ENCODE peak calls at places on chromosomes 1 and 21, in five cellular contexts. P is OCI-LY7, J is ovary, F is psoas muscle, B is mammary epithelial cell. G is an unnamed sample.
A peak's percentile ranks its signal among the peaks of the same experiment; 100 is the strongest.

GRCh38 chr1:151981178-151981525 is 12.5 kb downstream of the S100A10 start:
- DNase-seq in P (no peak), B (no peak), J (no peak), F (no peak), G (no peak)

GRCh38 chr1:155272466-155273133 is 704 bp downstream of the CLK2 start:
- DNase-seq in P (no peak), J (no peak), B (peak; percentile 66), F (no peak), G (no peak)

GRCh38 chr1:44646276-44646675 is 28.0 kb downstream of the TMEM53 start:
- DNase-seq in P (no peak), F (peak; percentile 65), J (no peak), B (no peak), G (no peak)

GRCh38 chr1:201310986-201311355 is 27.7 kb downstream of the PKP1 start:
- DNase-seq in F (no peak), B (peak; percentile 99), J (no peak), P (no peak), G (no peak)

GRCh38 chr1:39154553-39155361 is 49.7 kb upstream of the MACF1 start:
- DNase-seq in F (peak; percentile 50), P (no peak), B (peak; percentile 78), J (peak; percentile 37), G (no peak)

GRCh38 chr1:51733793-51734522 is 117.1 kb downstream of the OSBPL9 start:
- DNase-seq in B (no peak), P (no peak), J (no peak), F (no peak), G (no peak)

GRCh38 chr1:218874313-218874712 is 299.4 kb upstream of the LYPLAL1 start:
- DNase-seq in P (no peak), J (no peak), B (peak; percentile 97), F (no peak), G (no peak)

GRCh38 chr1:202618387-202619022 is 91.7 kb downstream of the SYT2 start:
- DNase-seq in B (peak; percentile 78), F (no peak), P (no peak), J (no peak), G (no peak)

GRCh38 chr1:21176589-21177555 is at the start of gene EIF4G3:
- DNase-seq in B (peak; percentile 93), P (peak; percentile 98), J (peak; percentile 99), F (peak; percentile 98), G (peak; percentile 81)
- TF ChIP-seq CTCF in B (no peak), P (no peak), J (no peak), F (no peak), G (no peak)

GRCh38 chr21:44867464-44867863 is 6.0 kb downstream of the PTTG1IP start:
- DNase-seq in J (no peak), F (no peak), B (no peak), P (no peak), G (no peak)
- H3K4me1 ChIP-seq in J (peaks cover 25% of the 10 kb centered on the region), F (peaks cover 67% of the 10 kb centered on the region), B (peaks cover 61% of the 10 kb centered on the region), P (peaks cover 22% of the 10 kb centered on the region), G (peaks cover 24% of the 10 kb centered on the region)

GRCh38 chr1:194809665-194810064 is 1623.3 kb upstream of the B3GALT2 start:
- DNase-seq in B (no peak), F (no peak), J (no peak), P (peak; percentile 15), G (no peak)
- TF ChIP-seq CTCF in B (no peak), F (no peak), J (no peak), P (no peak), G (no peak)

GRCh38 chr1:205273551-205273982 is 45.8 kb downstream of the TMCC2 start:
- DNase-seq in P (peak; percentile 89), B (peak; percentile 65), F (peak; percentile 79), J (peak; percentile 76), G (no peak)

GRCh38 chr1:205274041-205274691 is 46.4 kb downstream of the TMCC2 start:
- DNase-seq in P (peak; percentile 49), F (no peak), J (no peak), B (no peak), G (no peak)

GRCh38 chr1:205275916-205276315 is 45.6 kb downstream of the NUAK2 start:
- DNase-seq in J (no peak), P (no peak), F (no peak), B (no peak), G (no peak)

GRCh38 chr1:205275133-205275532 is 46.4 kb downstream of the NUAK2 start:
- DNase-seq in B (no peak), P (no peak), J (no peak), F (no peak), G (no peak)

GRCh38 chr1:205276334-205277065 is 45.0 kb downstream of the NUAK2 start:
- DNase-seq in B (peak; percentile 68), J (no peak), P (no peak), F (no peak), G (no peak)
- H3K4me1 ChIP-seq in B (peaks cover 16% of the 10 kb centered on the region), J (peaks cover under 1% of the 10 kb centered on the region), P (peaks cover 50% of the 10 kb centered on the region), F (peaks cover 18% of the 10 kb centered on the region), G (peaks cover 24% of the 10 kb centered on the region)

GRCh38 chr1:162966608-162967007 is 102.6 kb upstream of the RGS4 start:
- DNase-seq in J (no peak), F (no peak), P (no peak), B (no peak), G (no peak)
- TF ChIP-seq CTCF in J (no peak), F (no peak), P (no peak), B (no peak), G (no peak)

GRCh38 chr1:226942392-226942791 is 2.3 kb downstream of the COQ8A start:
- DNase-seq in J (no peak), B (no peak), P (no peak), F (no peak), G (no peak)
- H3K4me1 ChIP-seq in J (peaks cover 40% of the 10 kb centered on the region), B (peaks cover 25% of the 10 kb centered on the region), P (peaks cover 26% of the 10 kb centered on the region), F (peaks cover 54% of the 10 kb centered on the region), G (peaks cover 82% of the 10 kb centered on the region)

GRCh38 chr1:36351222-36351977 is 28.0 kb upstream of the EVA1B start:
- DNase-seq in P (no peak), F (no peak), B (peak; percentile 86), J (no peak), G (no peak)
- TF ChIP-seq CTCF in P (no peak), F (no peak), B (no peak), J (no peak), G (no peak)

GRCh38 chr1:158177705-158178450 is 2.8 kb upstream of the CD1D start:
- DNase-seq in F (peak; percentile 94), J (peak; percentile 35), B (peak; percentile 81), P (peak; percentile 85), G (no peak)
- H3K4me1 ChIP-seq in F (peaks cover 14% of the 10 kb centered on the region), J (peaks cover 2% of the 10 kb centered on the region), B (peaks cover 18% of the 10 kb centered on the region), P (peaks cover 69% of the 10 kb centered on the region), G (peaks cover 10% of the 10 kb centered on the region)

DNA sequence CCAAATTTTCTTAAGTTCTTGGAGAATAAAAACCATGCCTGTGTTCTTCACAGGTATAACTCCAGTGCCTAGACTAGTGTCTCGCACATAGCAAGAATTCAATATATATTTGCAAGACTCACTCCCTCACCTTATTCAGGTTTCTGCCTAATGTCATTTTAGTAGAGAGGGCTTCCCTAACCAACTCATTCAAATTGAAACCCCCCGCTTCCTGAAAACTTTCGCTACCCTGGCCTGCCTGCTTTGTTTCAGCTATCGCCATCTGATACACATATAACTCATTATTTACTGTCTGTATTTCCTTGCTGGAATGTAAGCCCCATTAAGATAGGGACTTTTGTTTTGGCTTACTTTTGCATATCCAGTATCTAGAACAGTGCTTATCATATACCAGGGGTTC is 8.6 kb downstream of the YARS1 start:
- DNase-seq in P (no peak), F (no peak), J (no peak), B (no peak), G (no peak)
- TF ChIP-seq CTCF in P (no peak), F (no peak), J (no peak), B (no peak), G (no peak)

DNA sequence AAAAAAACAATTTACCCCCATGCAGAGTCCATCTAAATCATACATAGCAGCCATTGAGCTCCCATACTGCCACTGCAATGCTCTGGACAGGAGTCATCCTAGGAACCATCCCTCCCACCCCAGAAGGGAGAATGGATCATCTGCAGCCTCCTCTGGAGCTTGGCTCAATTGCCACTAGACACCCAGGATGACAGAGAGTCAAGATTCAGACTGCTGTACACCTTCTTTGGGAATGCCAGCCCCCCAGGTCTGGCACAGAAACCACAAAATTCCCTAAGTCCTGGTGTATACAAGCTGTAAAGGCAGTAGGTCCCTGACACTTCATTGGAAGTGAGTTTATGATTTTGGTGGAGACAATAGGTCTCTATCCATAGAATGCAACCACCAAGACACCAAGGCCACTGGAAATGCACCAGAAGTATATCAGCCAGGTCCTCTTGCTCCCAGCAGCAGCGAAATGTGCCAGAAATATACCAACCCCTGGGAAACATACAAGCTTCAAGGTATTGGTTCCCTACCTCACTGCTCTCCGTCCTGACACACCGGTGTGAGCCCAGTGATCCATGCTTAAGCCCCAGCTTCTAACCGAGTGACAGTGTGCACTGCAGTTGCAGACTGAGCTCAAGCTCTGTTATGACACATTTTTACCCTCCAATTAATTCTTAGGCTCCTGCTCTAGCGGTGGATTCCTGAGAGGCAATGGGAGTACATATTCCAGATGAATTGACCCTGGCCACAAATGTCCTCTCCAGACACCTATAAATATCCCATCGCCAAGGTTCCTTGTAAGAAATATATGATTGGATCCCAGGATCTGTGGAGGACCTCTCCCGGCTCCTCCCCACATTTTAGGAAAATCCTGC is 4.4 kb downstream of the TAL1 start:
- DNase-seq in F (no peak), B (no peak), J (no peak), P (no peak), G (no peak)
- H3K4me1 ChIP-seq in F (peaks cover 12% of the 10 kb centered on the region), B (peaks cover 8% of the 10 kb centered on the region), J (peaks cover 9% of the 10 kb centered on the region), P (no peaks in the 10 kb centered on the region), G (peaks cover 68% of the 10 kb centered on the region)

G was measured in esophagus squamous epithelium.